ENCODE peak calls at places on chromosomes 13 and 19, in five cellular contexts. P, K, H, J and D are unnamed samples.

GRCh38 chr13:29936961-29937360 is 86.5 kb upstream of the UBL3 start:
- DNase-seq in P (no peak), K (no peak), H (no peak), J (no peak), D (no peak)

GRCh38 chr19:1474011-1474764 is 4.8 kb downstream of the C19orf25 start:
- DNase-seq in P (no peak), K (no peak), H (no peak), J (no peak), D (no peak)

GRCh38 chr13:88303157-88303556 is 632.0 kb downstream of the SLITRK5 start:
- DNase-seq in P (no peak), K (no peak), H (no peak), J (no peak), D (no peak)

GRCh38 chr13:111397202-111397880 is 76.9 kb downstream of the TEX29 start:
- DNase-seq in P (no peak), K (no peak), H (no peak), J (no peak), D (peak; percentile 10)

GRCh38 chr19:45250216-45250831 is 747 bp upstream of the MARK4 start:
- DNase-seq in P (no peak), K (no peak), H (no peak), J (peak; percentile 16), D (no peak)

GRCh38 chr13:51840141-51840540 is 4.8 kb downstream of the TMEM272 start:
- DNase-seq in P (no peak), K (no peak), H (no peak), J (no peak), D (no peak)

GRCh38 chr19:39499082-39499642 is 415 bp downstream of the DLL3 start:
- DNase-seq in P (no peak), K (no peak), H (no peak), J (no peak), D (no peak)

GRCh38 chr13:95954266-95954665 is 98.9 kb downstream of the UGGT2 start:
- DNase-seq in P (no peak), K (no peak), H (no peak), J (no peak), D (no peak)

GRCh38 chr19:4060621-4061177 is 6.0 kb downstream of the ZBTB7A start:
- DNase-seq in P (no peak), K (no peak), H (no peak), J (peak; percentile 59), D (no peak)

GRCh38 chr13:99055286-99056073 is 77.6 kb upstream of the DOCK9 start:
- DNase-seq in P (no peak), K (no peak), H (no peak), J (no peak), D (no peak)

GRCh38 chr13:44013666-44014291 is 134.1 kb downstream of the LACC1 start:
- DNase-seq in P (no peak), K (no peak), H (no peak), J (no peak), D (no peak)

GRCh38 chr13:110272227-110272626 is 34.7 kb downstream of the COL4A1 start:
- DNase-seq in P (no peak), K (no peak), H (no peak), J (no peak), D (no peak)

GRCh38 chr13:41428155-41428554 is 29.2 kb upstream of the RGCC start:
- DNase-seq in P (no peak), K (no peak), H (no peak), J (no peak), D (no peak)

GRCh38 chr13:75876371-75877050 is 240.4 kb downstream of the LMO7 start:
- DNase-seq in P (peak; percentile 80), K (peak; percentile 23), H (peak; percentile 33), J (peak; percentile 53), D (peak; percentile 61)

DNA sequence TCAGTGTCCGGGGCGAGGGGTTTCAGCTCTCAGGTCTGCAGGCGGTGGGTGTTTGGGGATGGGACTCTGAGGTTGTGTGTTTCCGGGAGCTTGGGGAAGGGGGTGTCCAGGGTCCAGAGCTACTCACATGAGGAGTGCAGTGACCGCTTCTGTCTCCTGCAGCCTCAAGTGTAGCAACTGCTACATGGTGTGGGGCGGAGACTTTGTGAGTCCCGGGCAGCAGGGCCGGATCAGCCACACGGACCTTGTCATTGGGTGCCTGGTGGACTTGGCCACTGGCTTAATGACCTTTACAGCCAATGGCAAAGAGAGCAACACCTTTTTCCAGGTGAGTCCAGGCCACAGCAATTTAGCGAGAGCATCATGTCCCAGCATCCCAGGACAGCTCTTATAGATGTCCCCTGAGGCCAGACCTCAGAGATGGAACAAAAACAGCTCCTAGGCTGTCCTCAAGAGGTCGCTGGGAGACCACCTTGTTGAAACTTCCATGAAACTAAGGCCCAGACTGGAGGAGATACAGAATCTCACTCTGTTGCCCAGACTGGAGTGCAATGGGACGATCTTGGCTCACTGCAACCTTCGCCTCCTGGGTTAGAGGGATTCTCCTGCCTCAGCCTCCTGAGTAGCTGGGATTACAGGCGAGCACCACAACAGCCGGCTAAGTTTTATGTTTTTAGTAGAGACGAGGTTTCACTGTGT is 44.9 kb downstream of the RYR1 start:
- DNase-seq in P (no peak), K (no peak), H (peak; percentile 90), J (no peak), D (no peak)
- TF ChIP-seq CTCF in P (no peak), K (peak; percentile 37), H (peak; percentile 65), J (no peak), D (no peak)

DNA sequence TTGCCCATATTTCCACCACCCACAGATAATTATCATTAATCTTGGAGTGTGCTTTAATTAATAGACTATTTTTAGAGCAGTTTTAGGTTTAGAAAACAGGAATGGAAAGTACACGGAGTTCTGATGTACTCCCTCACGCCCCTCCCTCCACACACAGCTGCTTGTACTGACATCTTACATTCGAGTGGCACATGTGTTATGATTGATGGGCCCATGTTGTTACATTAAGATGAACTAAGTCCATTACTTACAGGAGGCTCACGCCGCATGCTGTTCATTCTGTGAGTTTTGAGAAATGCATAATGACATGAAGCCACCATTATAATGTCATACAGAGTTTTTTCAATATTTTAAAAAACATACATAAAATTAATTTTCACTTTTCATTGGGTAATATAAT is 1.2 kb upstream of the SPATA13 start:
- DNase-seq in P (no peak), K (no peak), H (no peak), J (no peak), D (no peak)
- TF ChIP-seq EP300 in P (no peak), K (no peak), H (no peak), J (no peak), D (no peak)

DNA sequence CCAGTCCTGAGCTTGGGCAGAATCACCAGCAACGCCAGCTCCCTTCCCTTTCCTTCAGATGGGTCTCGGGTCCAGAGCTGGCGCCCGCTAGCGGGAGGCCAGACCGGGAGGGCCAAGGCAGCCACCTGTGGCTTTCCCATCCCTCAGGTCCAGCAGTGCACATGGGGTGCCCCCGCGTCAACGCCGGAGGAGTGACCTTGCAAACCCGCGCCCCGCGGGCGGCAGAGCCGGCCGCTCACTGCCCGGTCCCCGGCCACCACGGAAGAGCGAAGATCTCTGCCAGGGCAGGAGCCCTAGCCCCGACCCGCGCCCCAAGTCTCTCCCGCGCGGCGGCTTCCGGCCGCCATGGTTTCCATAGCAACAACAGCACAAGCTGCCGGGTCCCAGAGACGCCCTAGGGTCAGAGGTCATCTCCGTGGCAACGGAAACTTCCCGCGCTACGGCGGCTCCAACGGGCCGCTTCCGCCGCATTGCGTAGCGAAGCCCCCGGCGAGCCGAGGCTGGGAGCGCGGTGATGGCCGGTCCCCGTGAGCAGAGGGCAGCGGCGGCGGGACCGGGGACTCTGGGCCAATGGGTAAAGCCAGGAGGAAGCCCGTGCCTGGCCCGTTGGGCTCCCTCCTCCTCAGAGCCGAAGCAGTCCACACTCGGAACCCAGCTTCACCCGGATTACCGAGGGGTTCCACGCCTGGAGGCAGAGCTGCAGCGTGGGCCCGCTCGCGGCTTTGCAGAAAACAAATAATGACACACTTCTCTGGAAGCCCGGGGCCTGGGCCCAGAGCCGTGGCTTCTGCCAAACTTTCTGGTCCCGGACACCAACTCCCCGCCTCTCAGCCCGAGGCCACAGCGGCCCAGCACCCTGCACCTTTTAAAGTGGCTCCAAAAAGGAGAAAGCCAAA is 7.4 kb downstream of the FGF14 start:
- DNase-seq in P (peak; percentile 90), K (peak; percentile 47), H (peak; percentile 65), J (peak; percentile 93), D (peak; percentile 90)
- TF ChIP-seq CTCF in P (no peak), K (peak; percentile 6), H (peak; percentile 42), J (peak; percentile 12), D (no peak)

DNA sequence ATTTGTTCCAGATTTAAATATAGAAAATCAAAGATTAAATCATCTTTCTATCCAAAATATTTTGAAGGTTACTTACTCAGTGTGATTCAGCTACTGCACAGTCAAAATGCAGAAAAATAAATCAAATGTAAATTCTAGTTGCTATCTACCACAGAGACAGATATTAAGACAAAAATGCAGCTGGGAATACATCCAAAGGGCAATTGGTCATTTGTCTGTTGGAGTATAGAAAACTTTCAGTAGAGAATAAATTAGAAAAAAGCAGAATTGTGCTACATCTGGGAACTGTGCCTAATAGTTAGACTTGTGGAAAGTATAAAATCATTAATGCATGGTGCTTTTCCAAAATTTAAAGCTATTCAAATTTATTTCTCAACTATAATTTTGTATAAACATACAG is 1635.9 kb downstream of the PCDH9 start:
- DNase-seq in P (no peak), K (no peak), H (no peak), J (no peak), D (no peak)
- TF ChIP-seq EP300 in P (no peak), K (no peak), H (no peak), J (no peak), D (no peak)